ENCODE peak calls at places on chromosomes 4 and X, in eight cellular contexts. A is GM04504, E is type B pancreatic cell, K is tibial artery, H is right lobe of liver, I is frontal cortex, O is NCI-H187, B is HCT116. S is an unnamed sample.

GRCh38 chr4:164154416-164154815 is 599.5 kb upstream of the SMIM31 start:
- DNase-seq in A (no peak), E (no peak), K (no peak), H (no peak), I (no peak), O (no peak), B (no peak), S (no peak)

GRCh38 chr4:74934016-74934821 is 1.3 kb downstream of the PARM1 start:
- DNase-seq in A (no peak), E (peak; percentile 67), K (peak; percentile 69), H (no peak), I (no peak), O (no peak), B (no peak), S (no peak)

GRCh38 chr4:57013529-57014120 is 34.9 kb downstream of the POLR2B start:
- DNase-seq in A (no peak), E (no peak), K (no peak), H (no peak), I (no peak), O (no peak), B (no peak), S (no peak)

GRCh38 chrX:126137899-126138298 is 28.2 kb downstream of the DCAF12L2 start:
- DNase-seq in A (no peak), E (no peak), K (no peak), H (no peak), I (no peak), O (no peak), B (no peak), S (no peak)

GRCh38 chr4:123297836-123298235 is 98.8 kb upstream of the SPRY1 start:
- DNase-seq in A (no peak), E (no peak), K (no peak), H (no peak), I (no peak), O (no peak), B (no peak), S (no peak)

GRCh38 chrX:112866175-112866574 is 25.5 kb upstream of the AMOT start:
- DNase-seq in A (no peak), E (no peak), K (no peak), H (no peak), I (no peak), O (no peak), B (no peak), S (no peak)

GRCh38 chr4:187814737-187815465 is 180.7 kb upstream of the ZFP42 start:
- DNase-seq in A (no peak), E (no peak), K (no peak), H (no peak), I (no peak), O (no peak), B (no peak), S (no peak)

GRCh38 chr4:112431158-112431557 is 84.8 kb downstream of the NEUROG2 start:
- DNase-seq in A (no peak), E (no peak), K (no peak), H (no peak), I (no peak), O (no peak), B (no peak), S (no peak)

GRCh38 chr4:61909031-61909430 is 708.9 kb downstream of the ADGRL3 start:
- DNase-seq in A (no peak), E (no peak), K (no peak), H (no peak), I (no peak), O (no peak), B (no peak), S (no peak)

GRCh38 chr4:82469776-82470345 is 39.5 kb downstream of the ENOPH1 start:
- DNase-seq in A (peak; percentile 27), E (peak; percentile 34), K (no peak), H (no peak), I (no peak), O (no peak), B (no peak), S (no peak)

GRCh38 chr4:7418131-7418943 is 16.4 kb downstream of the PSAPL1 start:
- DNase-seq in A (no peak), E (peak; percentile 57), K (no peak), H (no peak), I (no peak), O (no peak), B (no peak), S (peak; percentile 77)

GRCh38 chrX:17298564-17298963 is 76.4 kb upstream of the NHS start:
- DNase-seq in A (no peak), E (no peak), K (no peak), H (no peak), I (no peak), O (no peak), B (no peak), S (no peak)

GRCh38 chr4:52425751-52426326 is 233.3 kb downstream of the USP46 start:
- DNase-seq in A (no peak), E (no peak), K (no peak), H (no peak), I (no peak), O (no peak), B (no peak), S (no peak)

GRCh38 chr4:167578906-167579305 is 344.6 kb upstream of the SPOCK3 start:
- DNase-seq in A (no peak), E (no peak), K (no peak), H (no peak), I (no peak), O (no peak), B (peak; percentile 13), S (no peak)

GRCh38 chrX:17183566-17183965 is 191.4 kb upstream of the NHS start:
- DNase-seq in A (no peak), E (no peak), K (no peak), H (no peak), I (no peak), O (no peak), B (no peak), S (no peak)

GRCh38 chrX:93422693-93423092 is 250.7 kb downstream of the NAP1L3 start:
- DNase-seq in A (peak; percentile 1), E (no peak), K (no peak), H (no peak), I (peak; percentile 1), O (no peak), B (no peak), S (no peak)

GRCh38 chr4:102824398-102824797 is 3.0 kb downstream of the UBE2D3 start:
- DNase-seq in A (no peak), E (no peak), K (no peak), H (no peak), I (no peak), O (peak; percentile 5), B (no peak), S (no peak)

GRCh38 chrX:104329731-104330130 is 75.0 kb upstream of the ESX1 start:
- DNase-seq in A (no peak), E (no peak), K (no peak), H (no peak), I (no peak), O (no peak), B (no peak), S (no peak)

GRCh38 chrX:154519389-154519788 is 3.4 kb upstream of the FAM3A start:
- DNase-seq in A (no peak), E (no peak), K (no peak), H (no peak), I (no peak), O (no peak), B (no peak), S (no peak)

GRCh38 chr4:139761461-139761860 is 95.8 kb downstream of the MGST2 start:
- DNase-seq in A (peak; percentile 10), E (no peak), K (no peak), H (no peak), I (no peak), O (no peak), B (peak; percentile 24), S (no peak)

GRCh38 chr4:1843852-1844251 is 12.1 kb downstream of the LETM1 start:
- DNase-seq in A (no peak), E (no peak), K (peak; percentile 76), H (no peak), I (no peak), O (no peak), B (no peak), S (no peak)

GRCh38 chrX:39946822-39947221 is 150.9 kb downstream of the BCOR start:
- DNase-seq in A (peak; percentile 53), E (no peak), K (no peak), H (no peak), I (no peak), O (no peak), B (no peak), S (no peak)

GRCh38 chr4:27154706-27155105 is 294.1 kb downstream of the STIM2 start:
- DNase-seq in A (no peak), E (no peak), K (no peak), H (no peak), I (no peak), O (no peak), B (no peak), S (no peak)

GRCh38 chr4:13399257-13399656 is 84.9 kb downstream of the RAB28 start:
- DNase-seq in A (peak; percentile 2), E (no peak), K (no peak), H (no peak), I (no peak), O (no peak), B (no peak), S (no peak)

GRCh38 chr4:141567326-141567915 is 69.0 kb upstream of the IL15 start:
- DNase-seq in A (no peak), E (no peak), K (no peak), H (no peak), I (no peak), O (no peak), B (no peak), S (no peak)

GRCh38 chrX:30892591-30892990 is 3.5 kb upstream of the TAB3 start:
- DNase-seq in A (no peak), E (no peak), K (no peak), H (no peak), I (no peak), O (no peak), B (peak; percentile 34), S (no peak)

GRCh38 chr4:5370286-5370685 is 319.0 kb downstream of the STK32B start:
- DNase-seq in A (peak; percentile 64), E (no peak), K (no peak), H (no peak), I (no peak), O (no peak), B (no peak), S (no peak)